ENCODE peak calls at places on chromosomes 12 and 14, in seven cellular contexts. M is stimulated activated CD4-positive, alpha-beta T cell treated with anti-CD3 and anti-CD28 coated beads, Interleukin-1b, Interleukin-23, amount 100 ng/mL, for 24 hours; P is iPS DF 6.9; E is activated T-helper 1 cell treated with Interleukin-2 at 50 U/mL for 16 hours; R is H4; Q is smooth muscle cell of the brain vasculature; L is AG04450. X is an unnamed sample.

GRCh38 chr14:22469541-22470303 is 119.3 kb downstream of the DAD1 start:
- DNase-seq in E (no peak), P (no peak), L (no peak), M (no peak), Q (no peak), R (no peak), X (no peak)

GRCh38 chr14:29805415-29806123 is 122.1 kb downstream of the PRKD1 start:
- DNase-seq in L (peak; percentile 86), M (no peak), Q (peak; percentile 32), R (peak; percentile 89), P (no peak), E (no peak), X (no peak)

GRCh38 chr12:127809236-127809635 is 457.7 kb upstream of the TMEM132C start:
- DNase-seq in M (no peak), E (no peak), R (peak; percentile 86), P (no peak), L (no peak), Q (no peak), X (no peak)

GRCh38 chr12:6183689-6184441 is 16.3 kb upstream of the CD9 start:
- DNase-seq in R (peak; percentile 48), L (no peak), P (no peak), E (no peak), M (no peak), Q (no peak), X (no peak)

GRCh38 chr14:39264558-39264957 is 30.8 kb downstream of the MIA2 start:
- DNase-seq in P (no peak), E (no peak), Q (no peak), R (no peak), L (no peak), M (no peak), X (no peak)

GRCh38 chr14:95511687-95512086 is 4.8 kb downstream of the SYNE3 start:
- DNase-seq in Q (no peak), E (no peak), R (no peak), M (no peak), L (no peak), P (no peak), X (no peak)

GRCh38 chr14:29215853-29216252 is 449.3 kb downstream of the FOXG1 start:
- DNase-seq in P (no peak), E (no peak), Q (no peak), L (no peak), R (no peak), M (no peak), X (no peak)

GRCh38 chr14:68665116-68665515 is 127.8 kb downstream of the ZFP36L1 start:
- DNase-seq in L (no peak), M (no peak), Q (no peak), R (no peak), P (no peak), E (no peak), X (no peak)

GRCh38 chr12:104546575-104546974 is 89.8 kb downstream of the CHST11 start:
- DNase-seq in E (no peak), P (no peak), L (no peak), R (no peak), Q (no peak), M (no peak), X (no peak)

GRCh38 chr12:116161588-116161987 is 115.9 kb downstream of the MED13L start:
- DNase-seq in E (no peak), R (peak; percentile 35), Q (no peak), M (no peak), L (peak; percentile 26), P (no peak), X (no peak)

GRCh38 chr12:87995581-87996178 is 33.5 kb downstream of the C12orf50 start:
- DNase-seq in P (peak; percentile 68), E (no peak), Q (peak; percentile 63), L (peak; percentile 54), R (peak; percentile 75), M (no peak), X (no peak)

GRCh38 chr14:74313601-74314000 is 10.9 kb upstream of the ABCD4 start:
- DNase-seq in Q (no peak), R (no peak), M (no peak), P (no peak), L (no peak), E (no peak), X (no peak)

X was measured in GM12878.